ENCODE peak calls at places on chromosome 17, in nine cellular contexts. S is activated CD4-positive, alpha-beta T cell treated with anti-CD3 and anti-CD28 coated beads for 48 hours; G is iPS DF 19.7; Y is body of pancreas; K is NCI-H526; N is NCI-H187; T is HuH-7; V is EH; W is fibroblast of the aortic adventitia. Z is an unnamed sample.

GRCh38 chr17:57899822-57900221 is 50.0 kb upstream of the MRPS23 start:
- DNase-seq in S (no peak), G (no peak), Y (peak; percentile 82), K (no peak), N (no peak), T (no peak), V (peak; percentile 44), W (no peak), Z (no peak)

GRCh38 chr17:29138991-29139682 is 41.1 kb downstream of the MYO18A start:
- DNase-seq in S (peak; percentile 58), G (no peak), Y (no peak), K (no peak), N (no peak), T (no peak), V (no peak), W (no peak), Z (no peak)

GRCh38 chr17:67095803-67096202 is 51.4 kb downstream of the CACNG1 start:
- DNase-seq in S (no peak), G (no peak), Y (no peak), K (no peak), N (no peak), T (no peak), V (peak; percentile 38), W (peak; percentile 58), Z (peak; percentile 15)

GRCh38 chr17:673200-673681 is 41.4 kb downstream of the VPS53 start:
- DNase-seq in S (no peak), G (peak; percentile 40), Y (no peak), K (no peak), N (no peak), T (no peak), V (no peak), W (no peak), Z (no peak)

GRCh38 chr17:4607261-4607731 is 23.0 kb downstream of the SMTNL2 start:
- DNase-seq in S (no peak), G (no peak), Y (peak; percentile 31), K (no peak), N (no peak), T (no peak), V (no peak), W (no peak), Z (no peak)

GRCh38 chr17:40361925-40362695 is 2.4 kb downstream of the GJD3 start:
- DNase-seq in S (no peak), G (no peak), Y (no peak), K (no peak), N (no peak), T (no peak), V (no peak), W (no peak), Z (no peak)

GRCh38 chr17:62178579-62178978 is 113.5 kb upstream of the MED13 start:
- DNase-seq in S (no peak), G (no peak), Y (no peak), K (no peak), N (no peak), T (no peak), V (peak; percentile 54), W (no peak), Z (no peak)

GRCh38 chr17:39143552-39144093 is 7.8 kb downstream of the PLXDC1 start:
- DNase-seq in S (no peak), G (no peak), Y (no peak), K (no peak), N (no peak), T (no peak), V (no peak), W (peak; percentile 47), Z (no peak)

GRCh38 chr17:39538875-39539274 is 68.8 kb downstream of the NEUROD2 start:
- DNase-seq in S (no peak), G (no peak), Y (no peak), K (no peak), N (no peak), T (no peak), V (peak; percentile 21), W (peak; percentile 47), Z (no peak)

GRCh38 chr17:10172241-10172741 is 26.1 kb downstream of the GAS7 start:
- DNase-seq in S (no peak), G (no peak), Y (no peak), K (no peak), N (no peak), T (no peak), V (peak; percentile 47), W (no peak), Z (no peak)

GRCh38 chr17:77644981-77645380 is 313.5 kb upstream of the TNRC6C start:
- DNase-seq in S (peak; percentile 41), G (no peak), Y (no peak), K (no peak), N (no peak), T (no peak), V (no peak), W (no peak), Z (no peak)